ENCODE peak calls at places on chromosomes 11 and 22, in nine cellular contexts. K is BE2C, B is breast epithelium, R is testis, M is adrenal gland, A is right lobe of liver, N is fibroblast of lung, U is PC-9, P is A673. E is an unnamed sample. For H3K4me1, the result is how much of the 10 kb centered on the place peaks cover.

GRCh38 chr11:107705027-107705426 is 6.8 kb downstream of the SLN start:
- DNase-seq in K (no peak), B (no peak), R (no peak), M (no peak), A (no peak), N (peak), U (no peak), P (no peak), E (no peak)

GRCh38 chr22:24060375-24060788 is 49.3 kb downstream of the CABIN1 start:
- DNase-seq in K (no peak), B (no peak), R (peak), M (peak), A (no peak), N (peak), U (no peak), P (no peak), E (no peak)

GRCh38 chr22:17218341-17218740 is 894 bp downstream of the ADA2 start:
- DNase-seq in K (no peak), B (no peak), R (no peak), M (no peak), A (no peak), N (no peak), U (no peak), P (no peak), E (no peak)

GRCh38 chr22:41532908-41533825 is 11.1 kb downstream of the POLR3H start:
- DNase-seq in K (peak), B (no peak), R (peak), M (peak), A (no peak), N (peak), U (no peak), P (peak), E (peak)

GRCh38 chr11:61791737-61792309 is 576 bp downstream of the TMEM258 start:
- DNase-seq in K (peak), B (peak), R (peak), M (peak), A (no peak), N (peak), U (peak), P (peak), E (peak)

GRCh38 chr11:61875698-61876097 is 15.6 kb downstream of the FADS3 start:
- DNase-seq in K (no peak), B (no peak), R (no peak), M (no peak), A (no peak), N (no peak), U (no peak), P (no peak), E (no peak)

GRCh38 chr11:79393362-79394043 is 47.3 kb downstream of the TENM4 start:
- DNase-seq in K (peak), B (no peak), R (no peak), M (peak), A (no peak), N (no peak), U (no peak), P (no peak), E (no peak)

GRCh38 chr22:29393019-29393608 is 4.7 kb upstream of the AP1B1 start:
- DNase-seq in K (no peak), B (no peak), R (no peak), M (no peak), A (no peak), N (no peak), U (no peak), P (no peak), E (no peak)

GRCh38 chr11:69035959-69036340 is 12.8 kb upstream of the TPCN2 start:
- DNase-seq in K (no peak), B (no peak), R (peak), M (no peak), A (no peak), N (peak), U (no peak), P (no peak), E (peak)

GRCh38 chr11:6156628-6157367 is 13.3 kb downstream of the OR52B2 start:
- DNase-seq in K (no peak), B (no peak), R (no peak), M (no peak), A (no peak), N (no peak), U (no peak), P (peak), E (no peak)

GRCh38 chr11:9753031-9753430 is 89.2 kb downstream of the SWAP70 start:
- DNase-seq in K (no peak), B (no peak), R (no peak), M (no peak), A (no peak), N (peak), U (no peak), P (no peak), E (no peak)

GRCh38 chr11:77141034-77141433 is 13.0 kb downstream of the MYO7A start:
- DNase-seq in K (no peak), B (no peak), R (no peak), M (no peak), A (no peak), N (peak), U (no peak), P (no peak), E (no peak)

GRCh38 chr11:72525466-72525865 is 91.1 kb upstream of the CLPB start:
- DNase-seq in K (no peak), B (no peak), R (no peak), M (no peak), A (no peak), N (no peak), U (no peak), P (no peak), E (no peak)

GRCh38 chr22:26481112-26481693 is 2.4 kb downstream of the HPS4 start:
- DNase-seq in K (no peak), B (no peak), R (no peak), M (no peak), A (no peak), N (no peak), U (no peak), P (no peak), E (no peak)

GRCh38 chr22:38792833-38793232 is 1.1 kb downstream of the DNAL4 start:
- DNase-seq in K (no peak), B (no peak), R (no peak), M (no peak), A (no peak), N (peak), U (no peak), P (no peak), E (no peak)

GRCh38 chr11:107563702-107564101 is 1.8 kb downstream of the ALKBH8 start:
- DNase-seq in K (peak), B (no peak), R (peak), M (peak), A (no peak), N (peak), U (peak), P (peak), E (peak)

GRCh38 chr22:45503816-45504702 is 1.4 kb downstream of the FBLN1 start:
- DNase-seq in K (no peak), B (no peak), R (no peak), M (no peak), A (peak), N (peak), U (no peak), P (peak), E (no peak)

GRCh38 chr11:32796425-32796824 is 2.0 kb upstream of the CCDC73 start:
- DNase-seq in K (no peak), B (no peak), R (no peak), M (no peak), A (no peak), N (no peak), U (no peak), P (no peak), E (no peak)

GRCh38 chr11:88480217-88480616 is 142.7 kb upstream of the CTSC start:
- DNase-seq in K (no peak), B (no peak), R (peak), M (peak), A (no peak), N (peak), U (peak), P (peak), E (no peak)

GRCh38 chr11:126363706-126364245 is 8.3 kb downstream of the ST3GAL4 start:
- DNase-seq in K (no peak), B (peak), R (no peak), M (no peak), A (peak), N (no peak), U (no peak), P (no peak), E (peak)

GRCh38 chr11:62025429-62026105 is 58.1 kb upstream of the FTH1 start:
- DNase-seq in K (no peak), B (no peak), R (peak), M (peak), A (peak), N (peak), U (peak), P (peak), E (peak)

GRCh38 chr11:131713529-131714134 is 343.2 kb downstream of the NTM start:
- DNase-seq in K (no peak), B (no peak), R (no peak), M (no peak), A (peak), N (no peak), U (no peak), P (no peak), E (no peak)

GRCh38 chr11:14768789-14769188 is 123.2 kb downstream of the CYP2R1 start:
- DNase-seq in K (no peak), B (no peak), R (no peak), M (no peak), A (no peak), N (no peak), U (no peak), P (no peak), E (no peak)

GRCh38 chr11:62431171-62431895 is 12.5 kb downstream of the SCGB1A1 start:
- DNase-seq in K (no peak), B (no peak), R (no peak), M (no peak), A (no peak), N (peak), U (no peak), P (no peak), E (no peak)

GRCh38 chr11:69074786-69075185 is 26.1 kb downstream of the TPCN2 start:
- DNase-seq in K (no peak), B (no peak), R (no peak), M (no peak), A (no peak), N (peak), U (no peak), P (no peak), E (peak)

GRCh38 chr11:21446939-21447590 is 745.8 kb upstream of the ANO5 start:
- DNase-seq in K (no peak), B (no peak), R (no peak), M (no peak), A (no peak), N (no peak), U (no peak), P (no peak), E (no peak)

GRCh38 chr22:30380011-30380410 is 7.2 kb downstream of the RNF215 start:
- DNase-seq in K (no peak), B (no peak), R (no peak), M (no peak), A (no peak), N (no peak), U (no peak), P (no peak), E (no peak)

GRCh38 chr11:119420631-119421030 is 2.3 kb downstream of the THY1 start:
- DNase-seq in K (no peak), B (no peak), R (no peak), M (no peak), A (no peak), N (no peak), U (no peak), P (no peak), E (no peak)

GRCh38 chr11:100563541-100564280 is 123.4 kb upstream of the ARHGAP42 start:
- DNase-seq in K (no peak), B (no peak), R (no peak), M (no peak), A (no peak), N (peak), U (no peak), P (peak), E (no peak)

GRCh38 chr11:72191961-72192381 is at the start of gene FOLR1:
- DNase-seq in K (no peak), B (no peak), R (peak), M (no peak), A (no peak), N (peak), U (peak), P (no peak), E (no peak)

GRCh38 chr11:37830532-37830931 is 1232.5 kb upstream of the RAG2 start:
- DNase-seq in K (no peak), B (no peak), R (no peak), M (no peak), A (no peak), N (no peak), U (no peak), P (no peak), E (no peak)

DNA sequence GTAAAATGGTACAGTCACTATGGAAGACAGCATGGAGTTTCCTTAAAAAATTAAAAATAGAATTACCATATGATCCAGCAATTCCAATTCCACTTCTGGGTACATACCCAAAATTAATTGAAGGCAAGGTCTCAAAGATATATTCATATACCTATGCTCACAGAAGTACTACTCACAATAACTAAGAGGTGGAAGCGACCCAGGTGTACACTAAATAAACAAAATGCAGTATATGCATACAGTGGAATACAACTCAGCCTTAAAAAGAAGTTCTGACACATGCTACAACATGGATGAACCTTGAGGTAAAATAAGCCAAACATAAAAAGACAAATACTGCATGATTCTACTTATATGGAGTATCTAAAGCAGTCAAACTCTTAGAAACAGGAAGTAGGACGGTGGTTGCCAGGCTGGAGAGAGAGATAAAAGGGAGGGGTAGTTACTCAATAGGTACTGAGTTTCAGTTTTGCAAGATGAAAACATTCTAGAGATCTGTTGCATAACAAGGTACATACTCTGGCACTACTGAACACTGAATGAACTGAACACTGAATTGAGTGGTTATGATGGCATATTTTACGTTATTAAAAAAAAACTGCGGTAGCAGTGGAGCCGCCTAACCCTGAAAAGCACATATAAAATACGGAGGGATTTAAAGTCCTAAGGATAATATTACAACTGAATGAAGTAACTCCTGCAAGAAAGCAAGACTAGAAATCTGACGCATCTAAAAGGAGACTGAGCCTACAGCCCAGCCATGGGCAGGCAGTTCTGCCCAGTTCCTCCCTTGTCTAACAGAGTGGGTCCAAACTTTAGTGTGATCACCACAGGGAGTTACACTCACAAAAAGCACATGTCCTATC is 12.8 kb downstream of the DGCR2 start:
- DNase-seq in K (no peak), B (no peak), R (no peak), M (peak), A (no peak), N (peak), U (no peak), P (peak), E (no peak)
- H3K4me3 ChIP-seq in K (no peak), B (no peak), R (no peak), M (no peak), A (no peak), N (no peak), U (no peak), P (no peak), E (no peak)

DNA sequence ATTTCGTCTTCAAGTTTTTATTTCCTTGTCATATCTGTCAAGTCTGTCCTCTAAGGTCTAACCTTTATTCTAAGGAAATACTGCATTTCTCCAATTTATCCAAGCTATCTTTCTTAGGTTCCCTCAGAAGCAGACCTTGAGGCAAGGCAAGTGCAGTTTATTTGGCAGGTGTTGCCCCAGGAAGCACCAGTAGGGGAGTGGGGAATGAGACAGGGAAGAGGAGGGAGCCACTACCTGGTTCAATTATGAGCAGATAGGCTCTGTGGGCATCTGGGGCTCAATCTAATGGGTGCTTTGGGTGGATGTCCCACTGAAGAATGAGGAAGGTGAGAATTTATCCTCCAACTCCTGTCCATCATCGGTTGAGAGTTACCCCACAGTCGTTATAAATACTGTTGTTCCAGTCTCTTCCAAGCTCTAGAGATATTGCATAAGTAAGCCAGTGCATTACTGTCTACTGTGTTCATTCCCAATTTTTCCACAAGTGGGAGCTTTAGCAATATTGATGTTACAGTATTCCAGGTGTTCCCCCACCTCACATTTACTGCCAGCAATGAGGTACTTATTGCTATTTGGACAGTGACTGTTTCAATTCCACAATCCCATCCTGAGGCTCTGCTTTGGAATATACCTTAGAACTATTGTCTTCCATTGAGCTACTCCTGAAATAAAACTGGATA is 154.9 kb upstream of the CEP126 start:
- DNase-seq in K (no peak), B (no peak), R (no peak), M (no peak), A (no peak), N (no peak), U (no peak), P (no peak), E (no peak)
- TF ChIP-seq CTCF in K (no peak), B (no peak), R (no peak), M (no peak), A (no peak), N (peak), U (peak), P (peak), E (no peak)

GRCh38 chr22:42946551-42947198 is 68.3 kb downstream of the PACSIN2 start:
- DNase-seq in K (no peak), B (no peak), R (no peak), M (no peak), A (no peak), N (no peak), U (no peak), P (no peak), E (no peak)
- H3K4me1 ChIP-seq in K (under half), B (under half), R (under half), M (under half), A (under half), N (under half), U (half or more), P (under half), E (under half)

GRCh38 chr11:113873241-113873626 is 2.1 kb downstream of the USP28 start:
- DNase-seq in K (no peak), B (no peak), R (no peak), M (no peak), A (no peak), N (peak), U (no peak), P (no peak), E (no peak)
- H3K4me3 ChIP-seq in K (no peak), B (no peak), R (no peak), M (no peak), A (no peak), N (no peak), U (no peak), P (no peak), E (no peak)

E was measured in ovary.